ENCODE peak calls at places on chromosomes 11 and 22, in six cellular contexts. One of them, this sample, is unnamed.

GRCh38 chr11:21142007-21142406 is 472.6 kb downstream of the NELL1 start:
- DNase-seq in GM23338: peak
- DNase-seq in mucosa of descending colon: no peak
- DNase-seq in fibroblast of pulmonary artery: no peak
- DNase-seq in thoracic aorta: no peak
- DNase-seq in body of pancreas: no peak
- DNase-seq in this sample: no peak

GRCh38 chr11:112345708-112346107 is 85.0 kb upstream of the PLET1 start:
- DNase-seq in fibroblast of pulmonary artery: no peak
- DNase-seq in mucosa of descending colon: peak
- DNase-seq in GM23338: peak
- DNase-seq in body of pancreas: no peak
- DNase-seq in thoracic aorta: no peak
- DNase-seq in this sample: no peak

GRCh38 chr11:27319065-27319464 is 44.0 kb downstream of the CCDC34 start:
- DNase-seq in mucosa of descending colon: no peak
- DNase-seq in fibroblast of pulmonary artery: no peak
- DNase-seq in GM23338: no peak
- DNase-seq in body of pancreas: no peak
- DNase-seq in thoracic aorta: no peak
- DNase-seq in this sample: peak

GRCh38 chr11:726278-726915 is 20.4 kb downstream of the EPS8L2 start:
- DNase-seq in mucosa of descending colon: peak
- DNase-seq in GM23338: peak
- DNase-seq in fibroblast of pulmonary artery: no peak
- DNase-seq in thoracic aorta: no peak
- DNase-seq in body of pancreas: peak
- DNase-seq in this sample: peak

GRCh38 chr11:12941671-12942070 is 67.4 kb upstream of the RASSF10 start:
- DNase-seq in thoracic aorta: no peak
- DNase-seq in mucosa of descending colon: no peak
- DNase-seq in fibroblast of pulmonary artery: no peak
- DNase-seq in body of pancreas: no peak
- DNase-seq in GM23338: no peak
- DNase-seq in this sample: peak

GRCh38 chr11:2801711-2802388 is 83.7 kb downstream of the CDKN1C start:
- DNase-seq in thoracic aorta: no peak
- DNase-seq in body of pancreas: peak
- DNase-seq in GM23338: no peak
- DNase-seq in fibroblast of pulmonary artery: no peak
- DNase-seq in mucosa of descending colon: peak
- DNase-seq in this sample: no peak

GRCh38 chr11:115873813-115874212 is 369.6 kb upstream of the CADM1 start:
- DNase-seq in fibroblast of pulmonary artery: no peak
- DNase-seq in thoracic aorta: no peak
- DNase-seq in GM23338: no peak
- DNase-seq in body of pancreas: no peak
- DNase-seq in mucosa of descending colon: no peak
- DNase-seq in this sample: no peak

GRCh38 chr11:125569913-125570621 is 790 bp downstream of the EI24 start:
- DNase-seq in GM23338: peak
- DNase-seq in body of pancreas: peak
- DNase-seq in mucosa of descending colon: no peak
- DNase-seq in thoracic aorta: no peak
- DNase-seq in fibroblast of pulmonary artery: no peak
- DNase-seq in this sample: no peak

GRCh38 chr22:39530692-39531331 is 1.7 kb downstream of the RPS19BP1 start:
- DNase-seq in GM23338: peak
- DNase-seq in thoracic aorta: no peak
- DNase-seq in mucosa of descending colon: no peak
- DNase-seq in body of pancreas: no peak
- DNase-seq in fibroblast of pulmonary artery: peak
- DNase-seq in this sample: peak

GRCh38 chr22:46797355-46797754 is 34.9 kb downstream of the TBC1D22A start:
- DNase-seq in body of pancreas: no peak
- DNase-seq in mucosa of descending colon: no peak
- DNase-seq in fibroblast of pulmonary artery: peak
- DNase-seq in GM23338: peak
- DNase-seq in thoracic aorta: no peak
- DNase-seq in this sample: peak

GRCh38 chr11:123560001-123560400 is 94.4 kb downstream of the SCN3B start:
- DNase-seq in mucosa of descending colon: no peak
- DNase-seq in thoracic aorta: no peak
- DNase-seq in body of pancreas: peak
- DNase-seq in GM23338: peak
- DNase-seq in fibroblast of pulmonary artery: peak
- DNase-seq in this sample: peak

GRCh38 chr11:75561426-75562047 is 516 bp upstream of the SERPINH1 start:
- DNase-seq in GM23338: no peak
- DNase-seq in fibroblast of pulmonary artery: no peak
- DNase-seq in thoracic aorta: no peak
- DNase-seq in mucosa of descending colon: no peak
- DNase-seq in body of pancreas: no peak
- DNase-seq in this sample: no peak

GRCh38 chr11:133907841-133908241 is 48.9 kb downstream of the IGSF9B start:
- DNase-seq in thoracic aorta: no peak
- DNase-seq in GM23338: no peak
- DNase-seq in fibroblast of pulmonary artery: no peak
- DNase-seq in mucosa of descending colon: no peak
- DNase-seq in body of pancreas: no peak
- DNase-seq in this sample: no peak

GRCh38 chr11:78516281-78516680 is 58.4 kb downstream of the NARS2 start:
- DNase-seq in body of pancreas: no peak
- DNase-seq in thoracic aorta: no peak
- DNase-seq in mucosa of descending colon: no peak
- DNase-seq in GM23338: no peak
- DNase-seq in fibroblast of pulmonary artery: no peak
- DNase-seq in this sample: no peak

GRCh38 chr11:47620836-47621378 is 21.5 kb downstream of the MTCH2 start:
- DNase-seq in mucosa of descending colon: no peak
- DNase-seq in body of pancreas: no peak
- DNase-seq in GM23338: no peak
- DNase-seq in thoracic aorta: no peak
- DNase-seq in fibroblast of pulmonary artery: no peak
- DNase-seq in this sample: no peak

GRCh38 chr22:46844606-46845210 is 82.3 kb downstream of the TBC1D22A start:
- DNase-seq in thoracic aorta: no peak
- DNase-seq in body of pancreas: no peak
- DNase-seq in mucosa of descending colon: no peak
- DNase-seq in fibroblast of pulmonary artery: no peak
- DNase-seq in GM23338: no peak
- DNase-seq in this sample: no peak

GRCh38 chr11:125449586-125449985 is 46.5 kb downstream of the FEZ1 start:
- DNase-seq in fibroblast of pulmonary artery: no peak
- DNase-seq in GM23338: no peak
- DNase-seq in mucosa of descending colon: no peak
- DNase-seq in body of pancreas: no peak
- DNase-seq in thoracic aorta: no peak
- DNase-seq in this sample: no peak

GRCh38 chr22:41920271-41920976 is 5.5 kb upstream of the SHISA8 start:
- DNase-seq in mucosa of descending colon: no peak
- DNase-seq in body of pancreas: no peak
- DNase-seq in fibroblast of pulmonary artery: no peak
- DNase-seq in GM23338: no peak
- DNase-seq in thoracic aorta: no peak
- DNase-seq in this sample: no peak
- H3K4me3 ChIP-seq in mucosa of descending colon: no peak
- H3K4me3 ChIP-seq in body of pancreas: no peak
- H3K4me3 ChIP-seq in fibroblast of pulmonary artery: no peak
- H3K4me3 ChIP-seq in GM23338: peak
- H3K4me3 ChIP-seq in thoracic aorta: peak
- H3K4me3 ChIP-seq in this sample: no peak

DNA sequence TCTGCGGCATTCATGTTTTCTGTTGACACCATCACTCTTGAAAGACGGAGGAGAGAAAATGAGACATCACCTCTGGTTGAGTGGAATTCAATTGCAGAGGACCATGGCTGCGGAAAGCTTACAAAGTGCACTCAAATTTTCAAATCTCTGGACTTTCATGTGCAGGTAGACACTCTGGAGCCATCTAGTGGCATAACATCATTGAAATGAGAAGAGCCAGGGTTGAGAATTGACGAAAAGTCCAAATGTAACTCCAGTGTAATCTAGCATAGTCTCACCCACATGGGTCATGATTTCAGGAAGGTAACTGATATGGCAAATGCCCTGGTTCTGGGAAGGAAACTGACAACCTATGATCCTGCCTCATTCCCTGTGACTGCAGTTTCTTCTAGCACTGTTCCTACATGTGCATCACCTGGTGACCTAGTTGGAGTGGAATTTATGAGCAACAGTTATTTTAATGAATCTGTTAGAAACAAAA is 687.8 kb downstream of the KCNA4 start:
- DNase-seq in thoracic aorta: no peak
- DNase-seq in fibroblast of pulmonary artery: peak
- DNase-seq in GM23338: peak
- DNase-seq in mucosa of descending colon: no peak
- DNase-seq in body of pancreas: no peak
- DNase-seq in this sample: peak
- TF ChIP-seq CTCF in thoracic aorta: peak
- TF ChIP-seq CTCF in fibroblast of pulmonary artery: peak
- TF ChIP-seq CTCF in GM23338: peak
- TF ChIP-seq CTCF in mucosa of descending colon: no peak
- TF ChIP-seq CTCF in body of pancreas: peak
- TF ChIP-seq CTCF in this sample: peak

DNA sequence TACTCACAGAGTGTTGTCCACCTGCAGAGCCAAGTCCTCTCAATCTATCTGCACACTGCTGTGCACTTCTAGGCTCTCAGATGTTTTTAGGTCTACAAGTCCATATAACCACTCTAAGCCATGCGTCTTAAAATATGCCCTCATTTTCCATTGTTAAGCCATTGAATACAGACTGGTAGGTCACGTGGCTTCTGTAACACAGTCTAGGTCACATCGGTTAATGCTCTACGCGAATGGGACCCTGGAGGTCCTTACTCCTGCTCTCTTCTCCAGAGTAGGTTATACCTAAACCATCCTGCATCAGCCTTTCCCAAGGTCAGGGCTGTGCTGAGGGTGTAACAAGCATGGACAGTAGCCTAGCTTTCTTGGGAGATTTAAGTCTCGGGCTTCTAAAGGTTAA is 819 bp downstream of the JAML start:
- DNase-seq in mucosa of descending colon: no peak
- DNase-seq in GM23338: no peak
- DNase-seq in body of pancreas: no peak
- DNase-seq in thoracic aorta: no peak
- DNase-seq in fibroblast of pulmonary artery: no peak
- DNase-seq in this sample: no peak
- H3K4me3 ChIP-seq in mucosa of descending colon: no peak
- H3K4me3 ChIP-seq in GM23338: no peak
- H3K4me3 ChIP-seq in body of pancreas: no peak
- H3K4me3 ChIP-seq in thoracic aorta: peak
- H3K4me3 ChIP-seq in fibroblast of pulmonary artery: no peak
- H3K4me3 ChIP-seq in this sample: no peak

GRCh38 chr22:19629331-19629719 is 85.0 kb upstream of the SEPTIN5 start:
- DNase-seq in GM23338: no peak
- DNase-seq in mucosa of descending colon: no peak
- DNase-seq in thoracic aorta: no peak
- DNase-seq in fibroblast of pulmonary artery: no peak
- DNase-seq in body of pancreas: no peak
- DNase-seq in this sample: no peak

GRCh38 chr22:19629720-19630419 is 84.4 kb upstream of the SEPTIN5 start:
- DNase-seq in mucosa of descending colon: peak
- DNase-seq in thoracic aorta: peak
- DNase-seq in GM23338: peak
- DNase-seq in body of pancreas: peak
- DNase-seq in fibroblast of pulmonary artery: peak
- DNase-seq in this sample: peak

GRCh38 chr22:19631899-19632670 is 82.2 kb upstream of the SEPTIN5 start:
- DNase-seq in mucosa of descending colon: no peak
- DNase-seq in GM23338: peak
- DNase-seq in thoracic aorta: no peak
- DNase-seq in fibroblast of pulmonary artery: peak
- DNase-seq in body of pancreas: no peak
- DNase-seq in this sample: peak

GRCh38 chr22:19632671-19633148 is 81.6 kb upstream of the SEPTIN5 start:
- DNase-seq in GM23338: no peak
- DNase-seq in thoracic aorta: no peak
- DNase-seq in mucosa of descending colon: no peak
- DNase-seq in fibroblast of pulmonary artery: no peak
- DNase-seq in body of pancreas: no peak
- DNase-seq in this sample: no peak

DNA sequence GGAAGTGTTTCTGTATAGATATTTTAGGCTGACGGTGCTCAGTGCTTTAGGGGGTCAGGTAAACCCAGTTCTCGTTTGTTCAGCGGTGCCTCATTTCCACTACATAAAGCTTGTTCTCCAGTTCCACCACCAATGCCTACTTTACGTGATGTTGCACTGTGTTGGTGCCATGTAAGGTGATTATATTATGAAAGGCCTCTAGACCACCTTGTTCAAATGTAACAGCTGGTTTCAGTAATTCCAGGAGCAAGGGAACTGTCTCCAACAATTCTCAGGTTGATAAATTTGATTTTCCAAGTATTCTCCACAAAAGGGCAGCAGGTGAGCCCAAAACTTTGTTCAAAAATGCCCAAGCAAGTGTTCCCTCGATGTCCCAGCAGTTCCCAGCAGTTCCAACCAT is 83.7 kb upstream of the SEPTIN5 start:
- DNase-seq in fibroblast of pulmonary artery: no peak
- DNase-seq in mucosa of descending colon: no peak
- DNase-seq in body of pancreas: no peak
- DNase-seq in thoracic aorta: no peak
- DNase-seq in GM23338: no peak
- DNase-seq in this sample: no peak
- TF ChIP-seq CTCF in fibroblast of pulmonary artery: no peak
- TF ChIP-seq CTCF in mucosa of descending colon: no peak
- TF ChIP-seq CTCF in body of pancreas: no peak
- TF ChIP-seq CTCF in thoracic aorta: no peak
- TF ChIP-seq CTCF in GM23338: no peak
- TF ChIP-seq CTCF in this sample: no peak

DNA sequence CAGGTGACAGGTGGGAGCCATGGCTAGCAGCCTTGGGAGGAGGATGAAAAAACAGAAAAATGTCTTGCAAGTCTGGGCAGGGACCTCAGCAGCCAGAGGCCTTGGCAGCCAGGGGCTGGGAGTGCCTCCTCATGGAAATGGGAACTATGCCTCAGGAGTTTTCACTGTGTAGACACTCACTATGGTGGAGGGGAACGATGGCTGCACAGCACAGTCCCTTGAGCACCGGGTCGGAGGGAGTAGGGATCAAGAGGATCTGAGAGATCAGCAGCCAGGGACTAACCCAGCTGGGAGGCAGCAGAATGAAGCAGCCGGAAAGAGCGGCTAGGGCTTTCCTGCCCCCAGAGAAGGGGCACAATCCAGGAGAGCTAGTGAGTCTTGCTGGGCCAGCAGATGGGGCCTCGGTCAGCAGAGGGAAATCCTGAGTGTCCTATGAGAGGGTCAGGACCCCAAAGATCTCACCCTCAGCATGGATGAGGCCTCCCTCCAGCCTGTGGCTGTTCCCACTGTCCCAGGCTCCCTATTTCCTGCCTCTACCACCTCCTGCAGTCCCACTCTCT is 6.2 kb upstream of the FTH1 start:
- DNase-seq in mucosa of descending colon: peak
- DNase-seq in GM23338: no peak
- DNase-seq in thoracic aorta: no peak
- DNase-seq in fibroblast of pulmonary artery: no peak
- DNase-seq in body of pancreas: no peak
- DNase-seq in this sample: no peak
- H3K4me3 ChIP-seq in mucosa of descending colon: no peak
- H3K4me3 ChIP-seq in GM23338: no peak
- H3K4me3 ChIP-seq in thoracic aorta: no peak
- H3K4me3 ChIP-seq in fibroblast of pulmonary artery: no peak
- H3K4me3 ChIP-seq in body of pancreas: no peak
- H3K4me3 ChIP-seq in this sample: no peak